ENCODE peak calls at places on chromosomes 7 and 10, in five cellular contexts. C, E, G, L and N are unnamed samples.

GRCh38 chr10:59606551-59606961 is 103.1 kb downstream of the SLC16A9 start:
- DNase-seq in C (no peak), E (no peak), G (no peak), L (peak), N (no peak)

GRCh38 chr7:105024734-105025133 is 10.7 kb downstream of the KMT2E start:
- DNase-seq in C (no peak), E (no peak), G (no peak), L (peak), N (no peak)

GRCh38 chr10:13891542-13892431 is 305.0 kb downstream of the PRPF18 start:
- DNase-seq in C (no peak), E (no peak), G (no peak), L (no peak), N (no peak)

GRCh38 chr7:15720849-15721471 is 34.5 kb upstream of the MEOX2 start:
- DNase-seq in C (no peak), E (no peak), G (no peak), L (peak), N (peak)

GRCh38 chr10:104337985-104338735 is at the start of gene ITPRIP:
- DNase-seq in C (peak), E (peak), G (peak), L (peak), N (peak)

GRCh38 chr7:2821161-2821841 is 22.8 kb downstream of the GNA12 start:
- DNase-seq in C (peak), E (no peak), G (no peak), L (peak), N (no peak)

GRCh38 chr10:33798754-33799153 is 464.3 kb upstream of the NRP1 start:
- DNase-seq in C (no peak), E (no peak), G (no peak), L (no peak), N (no peak)

GRCh38 chr10:1367938-1368697 is 311.9 kb downstream of the WDR37 start:
- DNase-seq in C (peak), E (no peak), G (no peak), L (no peak), N (no peak)

GRCh38 chr10:99685232-99686041 is 26.1 kb downstream of the ENTPD7 start:
- DNase-seq in C (no peak), E (no peak), G (no peak), L (no peak), N (peak)

GRCh38 chr10:90865400-90865799 is 6.4 kb upstream of the RPP30 start:
- DNase-seq in C (no peak), E (no peak), G (no peak), L (no peak), N (no peak)

GRCh38 chr10:101771380-101771779 is 4.5 kb downstream of the FGF8 start:
- DNase-seq in C (peak), E (no peak), G (no peak), L (no peak), N (no peak)

GRCh38 chr7:136869991-136870798 is 1.7 kb downstream of the CHRM2 start:
- DNase-seq in C (no peak), E (no peak), G (no peak), L (peak), N (no peak)

GRCh38 chr7:37833818-37834146 is 14.6 kb upstream of the NME8 start:
- DNase-seq in C (no peak), E (no peak), G (no peak), L (no peak), N (no peak)

GRCh38 chr10:114957122-114957521 is 19.1 kb downstream of the TRUB1 start:
- DNase-seq in C (no peak), E (no peak), G (no peak), L (no peak), N (no peak)

GRCh38 chr7:42237162-42237821 is at the start of gene GLI3:
- DNase-seq in C (peak), E (peak), G (no peak), L (peak), N (no peak)

GRCh38 chr10:113681533-113682470 is 2.1 kb downstream of the CASP7 start:
- DNase-seq in C (no peak), E (no peak), G (peak), L (no peak), N (no peak)

GRCh38 chr7:17239683-17240521 is 58.5 kb upstream of the AHR start:
- DNase-seq in C (no peak), E (no peak), G (no peak), L (peak), N (no peak)

GRCh38 chr10:48187713-48188541 is 86.6 kb downstream of the FRMPD2 start:
- DNase-seq in C (no peak), E (no peak), G (no peak), L (no peak), N (no peak)

GRCh38 chr7:75657866-75658265 is 80.9 kb downstream of the HIP1 start:
- DNase-seq in C (no peak), E (no peak), G (no peak), L (no peak), N (no peak)

GRCh38 chr10:119306514-119306951 is 99.2 kb downstream of the GRK5 start:
- DNase-seq in C (no peak), E (no peak), G (peak), L (peak), N (peak)

GRCh38 chr7:5429253-5429856 is 5.7 kb upstream of the TNRC18 start:
- DNase-seq in C (peak), E (no peak), G (no peak), L (peak), N (peak)

GRCh38 chr10:8975535-8975934 is 921.0 kb downstream of the GATA3 start:
- DNase-seq in C (no peak), E (no peak), G (no peak), L (no peak), N (no peak)

GRCh38 chr7:30941582-30942310 is 22.0 kb upstream of the GHRHR start:
- DNase-seq in C (no peak), E (no peak), G (no peak), L (no peak), N (no peak)

GRCh38 chr7:90828601-90829000 is 232.5 kb downstream of the CDK14 start:
- DNase-seq in C (no peak), E (no peak), G (no peak), L (no peak), N (no peak)

GRCh38 chr10:29849434-29849833 is 210.0 kb downstream of the JCAD start:
- DNase-seq in C (peak), E (no peak), G (no peak), L (peak), N (peak)